ENCODE peak calls at places on chromosomes 7 and 10, in seven cellular contexts. One of them, this sample, is unnamed.

GRCh38 chr7:143891457-143891856 is 10.5 kb downstream of the TCAF1 start:
- DNase-seq in H1: no peak
- DNase-seq in SK-N-SH: no peak
- DNase-seq in HCT116: no peak
- DNase-seq in HepG2: no peak
- DNase-seq in K562: no peak
- DNase-seq in GM12878: no peak
- DNase-seq in this sample: no peak

GRCh38 chr7:117281562-117281961 is 41.3 kb downstream of the WNT2 start:
- DNase-seq in H1: no peak
- DNase-seq in SK-N-SH: no peak
- DNase-seq in HCT116: no peak
- DNase-seq in HepG2: no peak
- DNase-seq in K562: no peak
- DNase-seq in GM12878: no peak
- DNase-seq in this sample: no peak

GRCh38 chr7:143043391-143043790 is 8.8 kb upstream of the OR6V1 start:
- DNase-seq in H1: no peak
- DNase-seq in SK-N-SH: no peak
- DNase-seq in HCT116: no peak
- DNase-seq in HepG2: no peak
- DNase-seq in K562: no peak
- DNase-seq in GM12878: no peak
- DNase-seq in this sample: no peak

GRCh38 chr10:7551891-7552731 is 114.7 kb downstream of the ITIH5 start:
- DNase-seq in H1: no peak
- DNase-seq in SK-N-SH: no peak
- DNase-seq in HCT116: no peak
- DNase-seq in HepG2: no peak
- DNase-seq in K562: no peak
- DNase-seq in GM12878: no peak
- DNase-seq in this sample: no peak

GRCh38 chr10:34798654-34799053 is 16.4 kb downstream of the PARD3 start:
- DNase-seq in H1: no peak
- DNase-seq in SK-N-SH: no peak
- DNase-seq in HCT116: no peak
- DNase-seq in HepG2: no peak
- DNase-seq in K562: no peak
- DNase-seq in GM12878: no peak
- DNase-seq in this sample: no peak

GRCh38 chr10:178208-178607 is 43.0 kb downstream of the ZMYND11 start:
- DNase-seq in H1: no peak
- DNase-seq in SK-N-SH: peak; percentile 36
- DNase-seq in HCT116: peak; percentile 1
- DNase-seq in HepG2: peak; percentile 14
- DNase-seq in K562: peak; percentile 7
- DNase-seq in GM12878: no peak
- DNase-seq in this sample: peak; percentile 64

GRCh38 chr10:29344073-29344820 is 55.4 kb downstream of the LYZL1 start:
- DNase-seq in H1: no peak
- DNase-seq in SK-N-SH: no peak
- DNase-seq in HCT116: no peak
- DNase-seq in HepG2: no peak
- DNase-seq in K562: no peak
- DNase-seq in GM12878: no peak
- DNase-seq in this sample: no peak

GRCh38 chr10:112631501-112632410 is 184.7 kb downstream of the VTI1A start:
- DNase-seq in H1: no peak
- DNase-seq in SK-N-SH: no peak
- DNase-seq in HCT116: peak; percentile 86
- DNase-seq in HepG2: peak; percentile 98
- DNase-seq in K562: no peak
- DNase-seq in GM12878: no peak
- DNase-seq in this sample: no peak

GRCh38 chr7:154777908-154778307 is 225.0 kb downstream of the PAXIP1 start:
- DNase-seq in H1: no peak
- DNase-seq in SK-N-SH: no peak
- DNase-seq in HCT116: no peak
- DNase-seq in HepG2: no peak
- DNase-seq in K562: no peak
- DNase-seq in GM12878: no peak
- DNase-seq in this sample: no peak

GRCh38 chr7:132655071-132655761 is 78.9 kb upstream of the PLXNA4 start:
- DNase-seq in H1: peak; percentile 55
- DNase-seq in SK-N-SH: no peak
- DNase-seq in HCT116: no peak
- DNase-seq in HepG2: no peak
- DNase-seq in K562: peak; percentile 8
- DNase-seq in GM12878: no peak
- DNase-seq in this sample: no peak

GRCh38 chr10:2210083-2210482 is 472.8 kb upstream of the ADARB2 start:
- DNase-seq in H1: no peak
- DNase-seq in SK-N-SH: no peak
- DNase-seq in HCT116: no peak
- DNase-seq in HepG2: no peak
- DNase-seq in K562: no peak
- DNase-seq in GM12878: no peak
- DNase-seq in this sample: no peak

GRCh38 chr10:116770281-116770680 is 27.9 kb upstream of the HSPA12A start:
- DNase-seq in H1: no peak
- DNase-seq in SK-N-SH: no peak
- DNase-seq in HCT116: no peak
- DNase-seq in HepG2: no peak
- DNase-seq in K562: no peak
- DNase-seq in GM12878: no peak
- DNase-seq in this sample: no peak

GRCh38 chr10:116771891-116772290 is 29.5 kb upstream of the HSPA12A start:
- DNase-seq in H1: no peak
- DNase-seq in SK-N-SH: no peak
- DNase-seq in HCT116: no peak
- DNase-seq in HepG2: no peak
- DNase-seq in K562: no peak
- DNase-seq in GM12878: no peak
- DNase-seq in this sample: no peak

GRCh38 chr10:116772901-116773300 is 30.5 kb upstream of the HSPA12A start:
- DNase-seq in H1: no peak
- DNase-seq in SK-N-SH: no peak
- DNase-seq in HCT116: no peak
- DNase-seq in HepG2: no peak
- DNase-seq in K562: no peak
- DNase-seq in GM12878: no peak
- DNase-seq in this sample: no peak

GRCh38 chr10:116769791-116770190 is 27.4 kb upstream of the HSPA12A start:
- DNase-seq in H1: no peak
- DNase-seq in SK-N-SH: no peak
- DNase-seq in HCT116: no peak
- DNase-seq in HepG2: peak; percentile 32
- DNase-seq in K562: no peak
- DNase-seq in GM12878: no peak
- DNase-seq in this sample: no peak

DNA sequence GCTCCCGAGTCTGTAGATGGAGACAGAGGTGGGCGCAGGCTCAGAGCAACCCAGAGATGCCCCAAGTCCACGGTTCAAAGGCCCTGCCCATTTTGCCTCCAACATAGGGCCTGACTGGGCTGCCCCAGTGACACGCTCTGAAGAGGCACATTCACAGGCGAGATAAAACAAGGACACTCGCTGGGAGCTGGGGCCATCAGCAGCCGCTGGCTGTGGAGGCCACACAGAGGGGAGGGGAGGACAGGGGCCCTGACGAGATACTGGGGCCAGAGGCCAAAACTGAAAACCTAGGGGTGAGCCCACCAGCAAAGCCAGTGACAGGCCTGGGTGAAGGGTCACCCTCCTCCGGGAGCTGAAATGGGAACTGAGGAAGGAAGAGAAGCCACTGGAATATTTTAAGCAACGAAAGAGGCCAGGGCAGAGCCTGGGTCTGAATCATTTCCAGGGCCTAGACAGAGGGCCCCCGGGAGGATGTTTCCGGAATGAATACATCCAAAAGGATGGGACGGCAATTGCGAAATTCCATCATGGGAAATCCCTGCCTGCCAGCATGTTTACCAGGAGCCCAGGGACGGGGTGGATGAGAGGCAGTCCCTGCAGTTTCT is 28.8 kb upstream of the HSPA12A start:
- DNase-seq in H1: no peak
- DNase-seq in SK-N-SH: no peak
- DNase-seq in HCT116: no peak
- DNase-seq in HepG2: peak; percentile 80
- DNase-seq in K562: no peak
- DNase-seq in GM12878: no peak
- DNase-seq in this sample: no peak
- TF ChIP-seq JUND in H1: no peak
- TF ChIP-seq JUND in SK-N-SH: peak; percentile 21
- TF ChIP-seq JUND in HCT116: no peak
- TF ChIP-seq JUND in HepG2: no peak
- TF ChIP-seq JUND in K562: no peak
- TF ChIP-seq JUND in GM12878: no peak
- TF ChIP-seq JUND in this sample: no peak

GRCh38 chr7:150432915-150433892 is 17.2 kb upstream of the GIMAP8 start:
- DNase-seq in H1: no peak
- DNase-seq in SK-N-SH: no peak
- DNase-seq in HCT116: no peak
- DNase-seq in HepG2: no peak
- DNase-seq in K562: peak; percentile 60
- DNase-seq in GM12878: peak; percentile 66
- DNase-seq in this sample: no peak
- TF ChIP-seq JUND in H1: no peak
- TF ChIP-seq JUND in SK-N-SH: no peak
- TF ChIP-seq JUND in HCT116: no peak
- TF ChIP-seq JUND in HepG2: no peak
- TF ChIP-seq JUND in K562: no peak
- TF ChIP-seq JUND in GM12878: no peak
- TF ChIP-seq JUND in this sample: no peak

GRCh38 chr10:87661861-87662785 is 2.4 kb downstream of the PAPSS2 start:
- DNase-seq in H1: no peak
- DNase-seq in SK-N-SH: no peak
- DNase-seq in HCT116: no peak
- DNase-seq in HepG2: no peak
- DNase-seq in K562: no peak
- DNase-seq in GM12878: no peak
- DNase-seq in this sample: no peak

GRCh38 chr10:87660484-87661133 is 931 bp downstream of the PAPSS2 start:
- DNase-seq in H1: no peak
- DNase-seq in SK-N-SH: no peak
- DNase-seq in HCT116: no peak
- DNase-seq in HepG2: no peak
- DNase-seq in K562: peak; percentile 63
- DNase-seq in GM12878: no peak
- DNase-seq in this sample: no peak

GRCh38 chr10:87658858-87659555 is 671 bp upstream of the PAPSS2 start:
- DNase-seq in H1: peak; percentile 59
- DNase-seq in SK-N-SH: no peak
- DNase-seq in HCT116: no peak
- DNase-seq in HepG2: no peak
- DNase-seq in K562: no peak
- DNase-seq in GM12878: no peak
- DNase-seq in this sample: peak; percentile 52

GRCh38 chr10:87658383-87658795 is 1.3 kb upstream of the PAPSS2 start:
- DNase-seq in H1: no peak
- DNase-seq in SK-N-SH: no peak
- DNase-seq in HCT116: no peak
- DNase-seq in HepG2: no peak
- DNase-seq in K562: no peak
- DNase-seq in GM12878: no peak
- DNase-seq in this sample: no peak

DNA sequence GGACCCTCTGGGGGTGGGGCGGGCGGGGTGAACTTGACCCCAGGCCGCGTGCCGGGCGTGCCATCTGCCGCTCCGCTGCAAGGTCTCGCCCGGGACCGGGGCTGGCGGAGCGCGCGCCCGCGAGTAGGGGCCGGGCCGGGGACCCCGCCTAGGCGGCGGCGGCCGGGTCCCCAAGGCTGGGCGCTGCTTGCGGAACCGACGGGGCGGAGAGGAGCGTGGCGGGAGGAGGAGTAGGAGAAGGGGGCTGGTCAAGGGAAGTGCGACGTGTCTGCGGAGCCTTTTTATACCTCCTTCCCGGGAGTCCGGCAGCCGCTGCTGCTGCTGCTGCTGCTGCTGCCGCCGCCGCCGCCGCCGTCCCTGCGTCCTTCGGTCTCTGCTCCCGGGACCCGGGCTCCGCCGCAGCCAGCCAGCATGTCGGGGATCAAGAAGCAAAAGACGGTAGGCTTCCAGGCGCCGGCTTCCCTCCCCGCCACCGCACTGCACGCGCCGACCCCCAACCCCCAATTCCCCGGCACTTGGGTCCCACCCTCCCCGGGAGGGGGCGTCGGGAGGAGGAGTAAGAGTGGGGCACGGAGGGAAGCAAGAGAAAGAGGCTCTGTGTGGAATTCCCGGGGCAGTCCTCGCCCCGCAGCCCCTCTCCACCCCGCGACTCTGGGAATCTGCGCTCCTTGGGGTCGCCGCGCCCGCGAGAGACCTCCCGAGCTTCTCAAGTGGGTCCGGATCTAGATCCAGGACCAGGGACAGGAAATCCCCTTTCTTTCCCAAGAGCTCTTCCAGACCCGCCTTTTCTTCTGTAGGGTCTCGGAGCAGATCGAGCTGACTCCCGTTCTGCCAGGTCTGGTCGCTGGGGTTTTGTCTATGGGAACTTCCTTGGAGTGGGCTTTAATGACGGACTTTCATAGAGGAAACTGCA is at the start of gene PAPSS2:
- DNase-seq in H1: peak; percentile 82
- DNase-seq in SK-N-SH: peak; percentile 83
- DNase-seq in HCT116: no peak
- DNase-seq in HepG2: no peak
- DNase-seq in K562: no peak
- DNase-seq in GM12878: no peak
- DNase-seq in this sample: peak; percentile 63
- TF ChIP-seq JUND in H1: no peak
- TF ChIP-seq JUND in SK-N-SH: no peak
- TF ChIP-seq JUND in HCT116: no peak
- TF ChIP-seq JUND in HepG2: no peak
- TF ChIP-seq JUND in K562: no peak
- TF ChIP-seq JUND in GM12878: no peak
- TF ChIP-seq JUND in this sample: no peak

DNA sequence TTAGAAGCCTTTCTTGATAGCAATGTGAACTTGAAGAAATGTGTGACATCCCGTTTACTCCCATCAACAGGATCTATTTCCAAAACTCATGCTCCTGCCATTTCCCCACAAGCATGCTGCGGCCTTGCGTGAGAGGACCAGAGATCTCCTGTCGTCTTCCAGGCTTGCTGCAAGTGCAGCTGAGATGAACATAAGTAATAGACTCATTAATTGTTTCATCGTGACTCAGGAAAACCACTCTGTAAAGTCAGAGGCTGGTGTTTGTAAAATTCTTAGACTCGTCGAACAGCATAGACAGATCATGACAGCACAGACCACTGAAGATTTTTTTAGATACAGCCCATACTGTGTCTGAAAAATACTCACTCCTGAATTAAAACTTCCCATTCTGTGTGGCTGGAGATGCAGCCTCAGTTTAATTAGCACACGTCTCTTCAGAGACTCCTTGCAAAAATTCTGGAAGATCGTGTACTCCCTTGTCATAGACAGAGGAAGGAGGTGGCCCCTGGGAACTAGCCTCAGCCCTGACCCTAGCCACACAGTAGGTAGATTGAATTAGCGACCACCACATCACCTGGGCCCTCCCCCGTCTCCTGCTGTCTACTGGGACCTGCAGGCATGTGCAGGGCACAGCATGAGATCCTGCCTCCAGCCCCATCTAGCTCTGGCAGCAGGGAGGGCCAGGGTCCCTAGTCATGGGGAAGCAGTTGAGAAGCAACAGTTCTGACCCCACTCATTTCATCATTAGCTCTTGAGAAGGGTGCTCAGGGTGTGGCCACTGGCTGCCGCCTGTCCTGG is 226.0 kb downstream of the CELF2 start:
- DNase-seq in H1: no peak
- DNase-seq in SK-N-SH: no peak
- DNase-seq in HCT116: no peak
- DNase-seq in HepG2: no peak
- DNase-seq in K562: no peak
- DNase-seq in GM12878: no peak
- DNase-seq in this sample: no peak
- TF ChIP-seq JUND in H1: no peak
- TF ChIP-seq JUND in SK-N-SH: no peak
- TF ChIP-seq JUND in HCT116: no peak
- TF ChIP-seq JUND in HepG2: no peak
- TF ChIP-seq JUND in K562: no peak
- TF ChIP-seq JUND in GM12878: no peak
- TF ChIP-seq JUND in this sample: no peak

This sample was measured in T47D.